ENCODE peak calls at places on chromosomes 6 and 20, in four cellular contexts. B, G, W and T are unnamed samples.

GRCh38 chr6:106870824-106871300 is 103.7 kb downstream of the CD24 start:
- DNase-seq in B (no peak), G (no peak), W (no peak), T (no peak)

GRCh38 chr6:159012201-159012600 is 12.2 kb upstream of the RSPH3 start:
- DNase-seq in B (no peak), G (no peak), W (no peak), T (no peak)

GRCh38 chr6:133610974-133611373 is 277.9 kb upstream of the TCF21 start:
- DNase-seq in B (no peak), G (no peak), W (no peak), T (no peak)

GRCh38 chr6:165850434-165851019 is 187.5 kb upstream of the PDE10A start:
- DNase-seq in B (no peak), G (peak), W (peak), T (peak)

GRCh38 chr6:115972679-115973078 is 88.0 kb downstream of the FRK start:
- DNase-seq in B (no peak), G (no peak), W (no peak), T (no peak)

GRCh38 chr6:45724511-45724910 is 291.1 kb downstream of the CLIC5 start:
- DNase-seq in B (peak), G (no peak), W (peak), T (peak)

GRCh38 chr6:96704713-96705112 is 132.6 kb downstream of the GPR63 start:
- DNase-seq in B (no peak), G (no peak), W (no peak), T (no peak)

GRCh38 chr6:166464418-166465400 is 82.0 kb upstream of the MPC1 start:
- DNase-seq in B (no peak), G (no peak), W (no peak), T (no peak)

GRCh38 chr6:112302154-112302553 is 45.0 kb upstream of the RFPL4B start:
- DNase-seq in B (no peak), G (no peak), W (no peak), T (no peak)

GRCh38 chr6:107571354-107571753 is 81.4 kb downstream of the SOBP start:
- DNase-seq in B (no peak), G (no peak), W (no peak), T (no peak)

GRCh38 chr20:52103469-52103910 is 88.1 kb downstream of the ZFP64 start:
- DNase-seq in B (no peak), G (no peak), W (peak), T (no peak)

GRCh38 chr6:5206920-5207561 is 53.7 kb downstream of the LYRM4 start:
- DNase-seq in B (no peak), G (no peak), W (no peak), T (no peak)

GRCh38 chr6:33954453-33954852 is 150.7 kb upstream of the MLN start:
- DNase-seq in B (no peak), G (peak), W (no peak), T (no peak)

GRCh38 chr20:20261159-20261558 is 106.7 kb upstream of the INSM1 start:
- DNase-seq in B (no peak), G (no peak), W (no peak), T (no peak)

GRCh38 chr6:5334341-5334740 is 73.0 kb downstream of the FARS2 start:
- DNase-seq in B (no peak), G (no peak), W (peak), T (peak)

GRCh38 chr6:37696220-37696840 is 1.4 kb downstream of the MDGA1 start:
- DNase-seq in B (no peak), G (no peak), W (peak), T (no peak)

GRCh38 chr20:34472246-34472925 is 43.8 kb upstream of the DYNLRB1 start:
- DNase-seq in B (peak), G (no peak), W (peak), T (no peak)

DNA sequence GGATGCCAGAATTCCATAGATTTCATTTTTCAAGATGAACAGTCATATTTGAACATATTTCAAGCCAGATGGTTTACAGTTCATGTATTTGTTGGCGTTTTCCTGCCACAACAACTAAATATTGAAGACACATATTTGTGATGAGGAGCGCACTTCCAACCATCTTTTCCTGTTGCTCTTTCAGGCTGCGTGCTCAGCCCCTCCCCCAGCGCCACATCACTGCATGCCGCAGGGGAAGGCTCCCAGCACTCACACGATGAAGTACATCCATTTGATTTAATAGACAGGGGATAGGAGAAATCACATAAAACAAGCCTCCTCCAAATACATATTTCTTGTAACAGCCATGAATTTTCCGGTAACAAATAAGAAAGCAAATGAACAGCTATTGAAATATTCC is 6.0 kb upstream of the NOX3 start:
- DNase-seq in B (no peak), G (no peak), W (no peak), T (no peak)
- H3K4me3 ChIP-seq in B (no peak), G (no peak), W (no peak), T (no peak)

GRCh38 chr6:1477432-1478090 is 88.2 kb downstream of the FOXF2 start:
- DNase-seq in B (no peak), G (no peak), W (peak), T (peak)
- TF ChIP-seq CTCF in B (no peak), G (no peak), W (no peak), T (no peak)

GRCh38 chr6:130070306-130070705 is 51.9 kb downstream of the L3MBTL3 start:
- DNase-seq in B (no peak), G (no peak), W (no peak), T (no peak)

GRCh38 chr6:130076512-130076911 is 58.1 kb downstream of the L3MBTL3 start:
- DNase-seq in B (no peak), G (no peak), W (no peak), T (peak)

GRCh38 chr6:130070747-130071146 is 52.4 kb downstream of the L3MBTL3 start:
- DNase-seq in B (no peak), G (no peak), W (no peak), T (no peak)

GRCh38 chr6:130075879-130076278 is 57.5 kb downstream of the L3MBTL3 start:
- DNase-seq in B (no peak), G (no peak), W (no peak), T (no peak)
- H3K4me3 ChIP-seq in B (no peak), G (no peak), W (no peak), T (no peak)

DNA sequence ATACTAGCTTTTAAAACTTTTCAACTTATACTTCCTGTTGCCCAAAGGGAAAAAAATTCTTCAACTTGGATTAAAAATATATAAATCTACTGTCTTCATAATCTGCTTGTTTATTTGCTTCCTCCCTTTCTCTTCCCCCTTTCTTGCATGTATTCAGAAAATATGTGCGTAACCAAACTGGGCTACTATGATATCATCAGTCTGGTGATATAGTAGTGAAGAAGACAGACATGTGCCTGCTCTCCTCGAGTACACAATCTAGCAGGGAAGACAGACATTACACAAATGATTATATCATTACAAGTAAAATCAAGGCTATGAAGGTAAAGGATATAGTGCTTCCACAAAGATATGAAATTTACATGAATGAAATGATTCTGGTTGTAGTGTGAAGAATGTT is 31.0 kb downstream of the IBTK start:
- DNase-seq in B (no peak), G (no peak), W (no peak), T (no peak)
- TF ChIP-seq CTCF in B (no peak), G (no peak), W (no peak), T (no peak)

GRCh38 chr6:44250067-44250717 is 3.3 kb downstream of the HSP90AB1 start:
- DNase-seq in B (no peak), G (no peak), W (no peak), T (no peak)
- H3K4me3 ChIP-seq in B (no peak), G (no peak), W (no peak), T (no peak)

DNA sequence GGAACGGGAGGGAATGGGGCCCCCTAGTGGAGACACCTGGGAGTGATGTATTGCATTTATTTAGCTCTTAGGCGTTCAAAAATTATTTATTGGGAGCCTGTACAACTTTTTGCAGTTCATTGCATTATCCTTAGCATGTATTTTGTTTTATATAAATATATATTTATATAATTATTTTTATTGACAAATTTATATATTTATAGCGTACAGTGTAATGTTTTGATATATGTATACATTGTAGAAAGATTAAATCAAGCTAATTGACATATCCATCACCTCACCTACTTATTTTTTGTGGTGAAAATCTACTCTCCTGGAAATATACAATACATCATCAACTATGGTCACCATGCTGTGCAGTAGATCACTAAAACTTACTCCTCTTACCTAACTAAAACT is 975 bp downstream of the SIRT5 start:
- DNase-seq in B (no peak), G (no peak), W (no peak), T (no peak)
- TF ChIP-seq CTCF in B (peak), G (peak), W (peak), T (peak)